ENCODE peak calls at places on chromosomes 3 and 15, in ten cellular contexts. One of them, this sample, is unnamed.

GRCh38 chr3:147421184-147421912 is 12.2 kb downstream of the ZIC1 start:
- DNase-seq in fibroblast of the aortic adventitia: no peak
- DNase-seq in COR-L47: no peak
- DNase-seq in cardiac fibroblast: no peak
- DNase-seq in CD8-positive, alpha-beta memory T cell: no peak
- DNase-seq in NCI-H1092: no peak
- DNase-seq in SHP77 treated with DMSO at 0.1 percent for 48 hours: no peak
- DNase-seq in stimulated activated CD4-positive, alpha-beta T cell treated with anti-CD3 and anti-CD28 coated beads, Interleukin-15, amount 100 ng/mL, for 24 hours: no peak
- DNase-seq in NCI-H2081: no peak
- DNase-seq in AG10803: no peak
- DNase-seq in this sample: no peak

GRCh38 chr3:171508676-171509075 is 48.5 kb upstream of the TNIK start:
- DNase-seq in NCI-H1092: no peak
- DNase-seq in COR-L47: no peak
- DNase-seq in cardiac fibroblast: no peak
- DNase-seq in NCI-H2081: no peak
- DNase-seq in fibroblast of the aortic adventitia: no peak
- DNase-seq in SHP77 treated with DMSO at 0.1 percent for 48 hours: peak; percentile 5
- DNase-seq in stimulated activated CD4-positive, alpha-beta T cell treated with anti-CD3 and anti-CD28 coated beads, Interleukin-15, amount 100 ng/mL, for 24 hours: no peak
- DNase-seq in CD8-positive, alpha-beta memory T cell: no peak
- DNase-seq in AG10803: no peak
- DNase-seq in this sample: no peak

GRCh38 chr15:55853134-55853533 is 110.2 kb upstream of the PRTG start:
- DNase-seq in stimulated activated CD4-positive, alpha-beta T cell treated with anti-CD3 and anti-CD28 coated beads, Interleukin-15, amount 100 ng/mL, for 24 hours: no peak
- DNase-seq in fibroblast of the aortic adventitia: no peak
- DNase-seq in COR-L47: no peak
- DNase-seq in cardiac fibroblast: no peak
- DNase-seq in NCI-H1092: no peak
- DNase-seq in NCI-H2081: no peak
- DNase-seq in CD8-positive, alpha-beta memory T cell: no peak
- DNase-seq in AG10803: no peak
- DNase-seq in SHP77 treated with DMSO at 0.1 percent for 48 hours: no peak
- DNase-seq in this sample: no peak

GRCh38 chr3:13887746-13888300 is 8.0 kb upstream of the WNT7A start:
- DNase-seq in SHP77 treated with DMSO at 0.1 percent for 48 hours: no peak
- DNase-seq in cardiac fibroblast: no peak
- DNase-seq in CD8-positive, alpha-beta memory T cell: no peak
- DNase-seq in COR-L47: no peak
- DNase-seq in NCI-H2081: no peak
- DNase-seq in NCI-H1092: no peak
- DNase-seq in AG10803: no peak
- DNase-seq in stimulated activated CD4-positive, alpha-beta T cell treated with anti-CD3 and anti-CD28 coated beads, Interleukin-15, amount 100 ng/mL, for 24 hours: no peak
- DNase-seq in fibroblast of the aortic adventitia: no peak
- DNase-seq in this sample: no peak

GRCh38 chr15:40235201-40235890 is 3.5 kb upstream of the PAK6 start:
- DNase-seq in NCI-H2081: no peak
- DNase-seq in stimulated activated CD4-positive, alpha-beta T cell treated with anti-CD3 and anti-CD28 coated beads, Interleukin-15, amount 100 ng/mL, for 24 hours: no peak
- DNase-seq in AG10803: no peak
- DNase-seq in NCI-H1092: no peak
- DNase-seq in CD8-positive, alpha-beta memory T cell: no peak
- DNase-seq in SHP77 treated with DMSO at 0.1 percent for 48 hours: no peak
- DNase-seq in COR-L47: no peak
- DNase-seq in fibroblast of the aortic adventitia: no peak
- DNase-seq in cardiac fibroblast: no peak
- DNase-seq in this sample: no peak

GRCh38 chr3:46098319-46098761 is 71.1 kb upstream of the XCR1 start:
- DNase-seq in cardiac fibroblast: peak; percentile 89
- DNase-seq in stimulated activated CD4-positive, alpha-beta T cell treated with anti-CD3 and anti-CD28 coated beads, Interleukin-15, amount 100 ng/mL, for 24 hours: peak; percentile 62
- DNase-seq in AG10803: peak; percentile 80
- DNase-seq in COR-L47: no peak
- DNase-seq in CD8-positive, alpha-beta memory T cell: peak; percentile 50
- DNase-seq in SHP77 treated with DMSO at 0.1 percent for 48 hours: no peak
- DNase-seq in NCI-H1092: no peak
- DNase-seq in fibroblast of the aortic adventitia: peak; percentile 82
- DNase-seq in NCI-H2081: no peak
- DNase-seq in this sample: no peak

GRCh38 chr3:23175361-23176073 is 27.6 kb upstream of the UBE2E2 start:
- DNase-seq in stimulated activated CD4-positive, alpha-beta T cell treated with anti-CD3 and anti-CD28 coated beads, Interleukin-15, amount 100 ng/mL, for 24 hours: no peak
- DNase-seq in SHP77 treated with DMSO at 0.1 percent for 48 hours: no peak
- DNase-seq in NCI-H1092: no peak
- DNase-seq in AG10803: no peak
- DNase-seq in CD8-positive, alpha-beta memory T cell: no peak
- DNase-seq in cardiac fibroblast: peak; percentile 55
- DNase-seq in NCI-H2081: no peak
- DNase-seq in COR-L47: no peak
- DNase-seq in fibroblast of the aortic adventitia: peak; percentile 79
- DNase-seq in this sample: no peak

GRCh38 chr3:180802837-180803236 is 109.6 kb upstream of the FXR1 start:
- DNase-seq in CD8-positive, alpha-beta memory T cell: no peak
- DNase-seq in fibroblast of the aortic adventitia: peak; percentile 55
- DNase-seq in COR-L47: peak; percentile 58
- DNase-seq in stimulated activated CD4-positive, alpha-beta T cell treated with anti-CD3 and anti-CD28 coated beads, Interleukin-15, amount 100 ng/mL, for 24 hours: no peak
- DNase-seq in NCI-H1092: peak; percentile 15
- DNase-seq in AG10803: peak; percentile 21
- DNase-seq in cardiac fibroblast: peak; percentile 44
- DNase-seq in SHP77 treated with DMSO at 0.1 percent for 48 hours: no peak
- DNase-seq in NCI-H2081: peak; percentile 71
- DNase-seq in this sample: no peak

GRCh38 chr3:38031022-38031994 is 1.9 kb upstream of the PLCD1 start:
- DNase-seq in NCI-H2081: no peak
- DNase-seq in AG10803: peak; percentile 52
- DNase-seq in NCI-H1092: no peak
- DNase-seq in stimulated activated CD4-positive, alpha-beta T cell treated with anti-CD3 and anti-CD28 coated beads, Interleukin-15, amount 100 ng/mL, for 24 hours: peak; percentile 60
- DNase-seq in CD8-positive, alpha-beta memory T cell: no peak
- DNase-seq in cardiac fibroblast: peak; percentile 28
- DNase-seq in SHP77 treated with DMSO at 0.1 percent for 48 hours: no peak
- DNase-seq in COR-L47: no peak
- DNase-seq in fibroblast of the aortic adventitia: peak; percentile 46
- DNase-seq in this sample: no peak

GRCh38 chr3:123027292-123028232 is at the start of gene SEMA5B:
- DNase-seq in stimulated activated CD4-positive, alpha-beta T cell treated with anti-CD3 and anti-CD28 coated beads, Interleukin-15, amount 100 ng/mL, for 24 hours: peak; percentile 39
- DNase-seq in AG10803: no peak
- DNase-seq in SHP77 treated with DMSO at 0.1 percent for 48 hours: no peak
- DNase-seq in cardiac fibroblast: peak; percentile 23
- DNase-seq in NCI-H1092: peak; percentile 62
- DNase-seq in fibroblast of the aortic adventitia: no peak
- DNase-seq in COR-L47: peak; percentile 30
- DNase-seq in CD8-positive, alpha-beta memory T cell: no peak
- DNase-seq in NCI-H2081: peak; percentile 63
- DNase-seq in this sample: no peak

GRCh38 chr15:29774900-29775299 is 47.4 kb downstream of the TJP1 start:
- DNase-seq in CD8-positive, alpha-beta memory T cell: no peak
- DNase-seq in NCI-H1092: no peak
- DNase-seq in NCI-H2081: no peak
- DNase-seq in fibroblast of the aortic adventitia: peak; percentile 71
- DNase-seq in cardiac fibroblast: peak; percentile 92
- DNase-seq in COR-L47: no peak
- DNase-seq in SHP77 treated with DMSO at 0.1 percent for 48 hours: no peak
- DNase-seq in AG10803: peak; percentile 51
- DNase-seq in stimulated activated CD4-positive, alpha-beta T cell treated with anti-CD3 and anti-CD28 coated beads, Interleukin-15, amount 100 ng/mL, for 24 hours: no peak
- DNase-seq in this sample: no peak

GRCh38 chr15:22786868-22787698 is 639 bp downstream of the NIPA1 start:
- DNase-seq in stimulated activated CD4-positive, alpha-beta T cell treated with anti-CD3 and anti-CD28 coated beads, Interleukin-15, amount 100 ng/mL, for 24 hours: peak; percentile 33
- DNase-seq in SHP77 treated with DMSO at 0.1 percent for 48 hours: peak; percentile 13
- DNase-seq in NCI-H2081: peak; percentile 48
- DNase-seq in COR-L47: peak; percentile 43
- DNase-seq in fibroblast of the aortic adventitia: peak; percentile 34
- DNase-seq in AG10803: peak; percentile 15
- DNase-seq in NCI-H1092: no peak
- DNase-seq in CD8-positive, alpha-beta memory T cell: no peak
- DNase-seq in cardiac fibroblast: peak; percentile 39
- DNase-seq in this sample: no peak

GRCh38 chr3:153768559-153769469 is 352.4 kb upstream of the ARHGEF26 start:
- DNase-seq in stimulated activated CD4-positive, alpha-beta T cell treated with anti-CD3 and anti-CD28 coated beads, Interleukin-15, amount 100 ng/mL, for 24 hours: peak; percentile 36
- DNase-seq in fibroblast of the aortic adventitia: peak; percentile 74
- DNase-seq in SHP77 treated with DMSO at 0.1 percent for 48 hours: peak; percentile 12
- DNase-seq in AG10803: peak; percentile 66
- DNase-seq in CD8-positive, alpha-beta memory T cell: peak; percentile 45
- DNase-seq in cardiac fibroblast: peak; percentile 74
- DNase-seq in NCI-H1092: peak; percentile 27
- DNase-seq in COR-L47: peak; percentile 60
- DNase-seq in NCI-H2081: peak; percentile 79
- DNase-seq in this sample: no peak

GRCh38 chr3:141663993-141664392 is 74.1 kb upstream of the RNF7 start:
- DNase-seq in stimulated activated CD4-positive, alpha-beta T cell treated with anti-CD3 and anti-CD28 coated beads, Interleukin-15, amount 100 ng/mL, for 24 hours: no peak
- DNase-seq in NCI-H2081: no peak
- DNase-seq in fibroblast of the aortic adventitia: peak; percentile 63
- DNase-seq in NCI-H1092: no peak
- DNase-seq in COR-L47: no peak
- DNase-seq in AG10803: peak; percentile 45
- DNase-seq in cardiac fibroblast: peak; percentile 30
- DNase-seq in SHP77 treated with DMSO at 0.1 percent for 48 hours: no peak
- DNase-seq in CD8-positive, alpha-beta memory T cell: no peak
- DNase-seq in this sample: no peak

GRCh38 chr3:27380433-27381357 is 11.5 kb upstream of the NEK10 start:
- DNase-seq in stimulated activated CD4-positive, alpha-beta T cell treated with anti-CD3 and anti-CD28 coated beads, Interleukin-15, amount 100 ng/mL, for 24 hours: no peak
- DNase-seq in NCI-H1092: no peak
- DNase-seq in cardiac fibroblast: no peak
- DNase-seq in SHP77 treated with DMSO at 0.1 percent for 48 hours: no peak
- DNase-seq in AG10803: no peak
- DNase-seq in NCI-H2081: no peak
- DNase-seq in fibroblast of the aortic adventitia: peak; percentile 61
- DNase-seq in COR-L47: no peak
- DNase-seq in CD8-positive, alpha-beta memory T cell: no peak
- DNase-seq in this sample: no peak

GRCh38 chr15:70475921-70476320 is 287.4 kb downstream of the UACA start:
- DNase-seq in CD8-positive, alpha-beta memory T cell: no peak
- DNase-seq in stimulated activated CD4-positive, alpha-beta T cell treated with anti-CD3 and anti-CD28 coated beads, Interleukin-15, amount 100 ng/mL, for 24 hours: no peak
- DNase-seq in NCI-H2081: no peak
- DNase-seq in NCI-H1092: no peak
- DNase-seq in fibroblast of the aortic adventitia: peak; percentile 39
- DNase-seq in SHP77 treated with DMSO at 0.1 percent for 48 hours: no peak
- DNase-seq in AG10803: no peak
- DNase-seq in cardiac fibroblast: no peak
- DNase-seq in COR-L47: no peak
- DNase-seq in this sample: no peak

GRCh38 chr15:26355671-26356070 is 417.2 kb downstream of the GABRB3 start:
- DNase-seq in stimulated activated CD4-positive, alpha-beta T cell treated with anti-CD3 and anti-CD28 coated beads, Interleukin-15, amount 100 ng/mL, for 24 hours: no peak
- DNase-seq in AG10803: no peak
- DNase-seq in COR-L47: peak; percentile 59
- DNase-seq in fibroblast of the aortic adventitia: no peak
- DNase-seq in CD8-positive, alpha-beta memory T cell: no peak
- DNase-seq in NCI-H1092: peak; percentile 67
- DNase-seq in cardiac fibroblast: no peak
- DNase-seq in NCI-H2081: peak; percentile 52
- DNase-seq in SHP77 treated with DMSO at 0.1 percent for 48 hours: no peak
- DNase-seq in this sample: no peak

GRCh38 chr3:156776871-156777270 is 49.3 kb upstream of the LEKR1 start:
- DNase-seq in SHP77 treated with DMSO at 0.1 percent for 48 hours: no peak
- DNase-seq in stimulated activated CD4-positive, alpha-beta T cell treated with anti-CD3 and anti-CD28 coated beads, Interleukin-15, amount 100 ng/mL, for 24 hours: no peak
- DNase-seq in NCI-H2081: no peak
- DNase-seq in fibroblast of the aortic adventitia: no peak
- DNase-seq in CD8-positive, alpha-beta memory T cell: no peak
- DNase-seq in AG10803: no peak
- DNase-seq in NCI-H1092: no peak
- DNase-seq in COR-L47: no peak
- DNase-seq in cardiac fibroblast: no peak
- DNase-seq in this sample: no peak

This sample was measured in natural killer cell.